ENCODE peak calls at places on chromosomes 6 and 20, in six cellular contexts. R is endothelial cell, Q is activated gamma-delta T cell treated with Interleukin-2 at 50 U/mL for 16 hours, P is nucleus accumbens, X is B cell, F is foreskin fibroblast. O is an unnamed sample.

GRCh38 chr6:141209890-141210289 is 922.8 kb upstream of the GJE1 start:
- DNase-seq in R (no peak), Q (no peak), P (no peak), X (no peak), F (no peak), O (no peak)

GRCh38 chr20:5835234-5835845 is 85.1 kb downstream of the SHLD1 start:
- DNase-seq in R (no peak), Q (peak), P (no peak), X (no peak), F (peak), O (no peak)

GRCh38 chr6:121647905-121648304 is 212.5 kb downstream of the GJA1 start:
- DNase-seq in R (no peak), Q (no peak), P (no peak), X (no peak), F (peak), O (no peak)

GRCh38 chr6:148438593-148438992 is 96.0 kb downstream of the SASH1 start:
- DNase-seq in R (no peak), Q (no peak), P (no peak), X (no peak), F (peak), O (no peak)

GRCh38 chr6:35275417-35275816 is 15.9 kb downstream of the ZNF76 start:
- DNase-seq in R (no peak), Q (no peak), P (no peak), X (no peak), F (no peak), O (no peak)

GRCh38 chr20:49288784-49289696 is 11.2 kb upstream of the ZNFX1 start:
- DNase-seq in R (no peak), Q (no peak), P (no peak), X (no peak), F (peak), O (no peak)

GRCh38 chr6:126180585-126180984 is 159.3 kb upstream of the CENPW start:
- DNase-seq in R (no peak), Q (no peak), P (no peak), X (no peak), F (peak), O (peak)

GRCh38 chr6:12296255-12296573 is 6.1 kb downstream of the EDN1 start:
- DNase-seq in R (no peak), Q (no peak), P (no peak), X (no peak), F (peak), O (no peak)

GRCh38 chr6:105179244-105180065 is at the start of gene POPDC3:
- DNase-seq in R (peak), Q (no peak), P (no peak), X (peak), F (peak), O (no peak)

GRCh38 chr20:1533059-1533458 is 24.4 kb downstream of the SIRPD start:
- DNase-seq in R (no peak), Q (no peak), P (no peak), X (no peak), F (no peak), O (no peak)

GRCh38 chr6:66825539-66825938 is 1118.5 kb upstream of the EYS start:
- DNase-seq in R (no peak), Q (no peak), P (no peak), X (no peak), F (no peak), O (no peak)

GRCh38 chr6:16882230-16882629 is 121.0 kb upstream of the ATXN1 start:
- DNase-seq in R (no peak), Q (no peak), P (no peak), X (no peak), F (no peak), O (no peak)

GRCh38 chr20:43392561-43392960 is 65.1 kb upstream of the SRSF6 start:
- DNase-seq in R (no peak), Q (no peak), P (no peak), X (no peak), F (no peak), O (no peak)

GRCh38 chr6:17962436-17963031 is 24.9 kb downstream of the KIF13A start:
- DNase-seq in R (no peak), Q (no peak), P (no peak), X (no peak), F (peak), O (peak)

GRCh38 chr6:11975353-11975977 is 36.6 kb upstream of the HIVEP1 start:
- DNase-seq in R (no peak), Q (no peak), P (no peak), X (peak), F (no peak), O (no peak)

GRCh38 chr6:56381852-56382251 is 134.5 kb upstream of the COL21A1 start:
- DNase-seq in R (no peak), Q (no peak), P (no peak), X (no peak), F (peak), O (no peak)

GRCh38 chr20:57899554-57899953 is 189.7 kb upstream of the PMEPA1 start:
- DNase-seq in R (no peak), Q (no peak), P (no peak), X (no peak), F (no peak), O (no peak)

GRCh38 chr6:140554421-140554820 is 1180.0 kb upstream of the CITED2 start:
- DNase-seq in R (no peak), Q (no peak), P (no peak), X (no peak), F (no peak), O (no peak)

GRCh38 chr6:109117346-109118035 is 22.2 kb downstream of the CEP57L1 start:
- DNase-seq in R (no peak), Q (no peak), P (no peak), X (peak), F (no peak), O (no peak)

GRCh38 chr20:43669332-43669731 is 2.4 kb downstream of the MYBL2 start:
- DNase-seq in R (no peak), Q (no peak), P (no peak), X (no peak), F (peak), O (no peak)

GRCh38 chr20:50126662-50127061 is 13.7 kb upstream of the UBE2V1 start:
- DNase-seq in R (no peak), Q (no peak), P (no peak), X (no peak), F (no peak), O (no peak)

GRCh38 chr6:41182069-41183034 is 18.6 kb downstream of the TREML2 start:
- DNase-seq in R (peak), Q (peak), P (no peak), X (peak), F (peak), O (no peak)

GRCh38 chr6:22025468-22026159 is 271.2 kb downstream of the PRL start:
- DNase-seq in R (peak), Q (no peak), P (no peak), X (no peak), F (peak), O (no peak)

GRCh38 chr6:343960-344815 is 47.4 kb upstream of the IRF4 start:
- DNase-seq in R (no peak), Q (no peak), P (no peak), X (no peak), F (no peak), O (no peak)